ENCODE peak calls at places on chromosomes 6 and 20, in five cellular contexts. K, D, T, B and U are unnamed samples.

GRCh38 chr20:47493954-47494293 is 7.8 kb upstream of the NCOA3 start:
- DNase-seq in K (no peak), D (peak), T (no peak), B (no peak), U (no peak)

GRCh38 chr20:21175433-21175832 is 49.6 kb downstream of the KIZ start:
- DNase-seq in K (no peak), D (no peak), T (no peak), B (no peak), U (no peak)

GRCh38 chr6:125759184-125759902 is 9.9 kb downstream of the HEY2 start:
- DNase-seq in K (no peak), D (no peak), T (no peak), B (no peak), U (no peak)

GRCh38 chr6:18262812-18263560 is 1.3 kb downstream of the DEK start:
- DNase-seq in K (peak), D (peak), T (no peak), B (no peak), U (no peak)

GRCh38 chr6:155174576-155175174 is 89.1 kb upstream of the CLDN20 start:
- DNase-seq in K (peak), D (peak), T (peak), B (peak), U (peak)

GRCh38 chr20:17727351-17727750 is 27.6 kb downstream of the BANF2 start:
- DNase-seq in K (no peak), D (no peak), T (no peak), B (no peak), U (no peak)

GRCh38 chr6:88899569-88900316 is 63.7 kb downstream of the RNGTT start:
- DNase-seq in K (peak), D (no peak), T (no peak), B (no peak), U (no peak)

GRCh38 chr6:117928833-117929232 is 21.8 kb downstream of the SLC35F1 start:
- DNase-seq in K (no peak), D (no peak), T (no peak), B (no peak), U (no peak)

GRCh38 chr6:11373208-11373607 is 140.7 kb upstream of the NEDD9 start:
- DNase-seq in K (no peak), D (no peak), T (no peak), B (no peak), U (no peak)

GRCh38 chr20:25324412-25324811 is 66.2 kb downstream of the ABHD12 start:
- DNase-seq in K (no peak), D (no peak), T (no peak), B (no peak), U (no peak)

GRCh38 chr20:50331469-50332251 is 141.0 kb downstream of the CEBPB start:
- DNase-seq in K (no peak), D (no peak), T (no peak), B (no peak), U (no peak)

GRCh38 chr20:3077618-3078134 is 6.3 kb downstream of the OXT start:
- DNase-seq in K (no peak), D (no peak), T (no peak), B (no peak), U (no peak)

GRCh38 chr6:164795091-164795490 is 514.3 kb downstream of the C6orf118 start:
- DNase-seq in K (no peak), D (no peak), T (no peak), B (no peak), U (no peak)

GRCh38 chr6:38177885-38178583 is 358.5 kb downstream of the ZFAND3 start:
- DNase-seq in K (no peak), D (no peak), T (no peak), B (no peak), U (no peak)

GRCh38 chr6:72712921-72713320 is 91.1 kb downstream of the KCNQ5 start:
- DNase-seq in K (no peak), D (peak), T (no peak), B (no peak), U (no peak)

GRCh38 chr6:92196320-92196719 is 1223.0 kb downstream of the EPHA7 start:
- DNase-seq in K (no peak), D (no peak), T (no peak), B (no peak), U (no peak)

GRCh38 chr20:62875419-62876355 is 14.1 kb upstream of the TCFL5 start:
- DNase-seq in K (peak), D (peak), T (peak), B (peak), U (no peak)

GRCh38 chr6:168016756-168017525 is 19.5 kb downstream of the KIF25 start:
- DNase-seq in K (no peak), D (no peak), T (no peak), B (no peak), U (no peak)

GRCh38 chr6:36247691-36248090 is 22.2 kb upstream of the PNPLA1 start:
- DNase-seq in K (peak), D (no peak), T (no peak), B (no peak), U (no peak)

GRCh38 chr20:62921119-62921687 is 5.1 kb downstream of the DIDO1 start:
- DNase-seq in K (peak), D (peak), T (no peak), B (no peak), U (no peak)

GRCh38 chr6:63565727-63566625 is 6.3 kb upstream of the LOC128125822 start:
- DNase-seq in K (no peak), D (no peak), T (no peak), B (no peak), U (no peak)

GRCh38 chr6:100382031-100382430 is 82.7 kb downstream of the SIM1 start:
- DNase-seq in K (no peak), D (no peak), T (no peak), B (no peak), U (no peak)

GRCh38 chr6:161435426-161436065 is 161.7 kb upstream of the AGPAT4 start:
- DNase-seq in K (peak), D (no peak), T (no peak), B (no peak), U (no peak)

GRCh38 chr6:76351275-76351674 is 278.8 kb upstream of the IMPG1 start:
- DNase-seq in K (peak), D (no peak), T (no peak), B (no peak), U (no peak)

GRCh38 chr6:44077201-44077946 is 49.9 kb downstream of the MRPL14 start:
- DNase-seq in K (no peak), D (no peak), T (no peak), B (no peak), U (no peak)

GRCh38 chr6:19771753-19772336 is 65.3 kb upstream of the ID4 start:
- DNase-seq in K (peak), D (no peak), T (no peak), B (no peak), U (no peak)

GRCh38 chr6:1993049-1993448 is 252.4 kb downstream of the GMDS start:
- DNase-seq in K (peak), D (no peak), T (no peak), B (no peak), U (no peak)

GRCh38 chr20:37155987-37156386 is 23.1 kb upstream of the RPN2 start:
- DNase-seq in K (no peak), D (no peak), T (no peak), B (no peak), U (no peak)

GRCh38 chr6:30960907-30961673 is 20.3 kb downstream of the MUCL3 start:
- DNase-seq in K (no peak), D (no peak), T (no peak), B (no peak), U (no peak)